ENCODE peak calls at places on chromosome 14, in six cellular contexts. One of them, this sample, is unnamed.

GRCh38 chr14:105061428-105062047 is 3.7 kb downstream of the GPR132 start:
- DNase-seq in nephron progenitor cell: no peak
- DNase-seq in fibroblast of lung: no peak
- DNase-seq in WTC11: no peak
- DNase-seq in PC-3: no peak
- DNase-seq in neural crest cell: no peak
- DNase-seq in this sample: no peak

GRCh38 chr14:99075061-99075460 is 196.9 kb downstream of the BCL11B start:
- DNase-seq in nephron progenitor cell: no peak
- DNase-seq in fibroblast of lung: no peak
- DNase-seq in WTC11: no peak
- DNase-seq in PC-3: no peak
- DNase-seq in neural crest cell: no peak
- DNase-seq in this sample: no peak

GRCh38 chr14:91113829-91114078 is at the start of gene DGLUCY:
- DNase-seq in nephron progenitor cell: no peak
- DNase-seq in fibroblast of lung: peak
- DNase-seq in WTC11: no peak
- DNase-seq in PC-3: no peak
- DNase-seq in neural crest cell: no peak
- DNase-seq in this sample: peak

GRCh38 chr14:25400607-25401206 is 350.8 kb upstream of the STXBP6 start:
- DNase-seq in nephron progenitor cell: peak
- DNase-seq in fibroblast of lung: peak
- DNase-seq in WTC11: peak
- DNase-seq in PC-3: peak
- DNase-seq in neural crest cell: peak
- DNase-seq in this sample: no peak

GRCh38 chr14:92215579-92215978 is 93.8 kb downstream of the CPSF2 start:
- DNase-seq in nephron progenitor cell: no peak
- DNase-seq in fibroblast of lung: no peak
- DNase-seq in WTC11: no peak
- DNase-seq in PC-3: no peak
- DNase-seq in neural crest cell: no peak
- DNase-seq in this sample: no peak

GRCh38 chr14:77031680-77032482 is 3.4 kb upstream of the IRF2BPL start:
- DNase-seq in nephron progenitor cell: no peak
- DNase-seq in fibroblast of lung: peak
- DNase-seq in WTC11: no peak
- DNase-seq in PC-3: peak
- DNase-seq in neural crest cell: no peak
- DNase-seq in this sample: no peak

GRCh38 chr14:61661471-61661988 is 33.8 kb upstream of the HIF1A start:
- DNase-seq in nephron progenitor cell: no peak
- DNase-seq in fibroblast of lung: peak
- DNase-seq in WTC11: no peak
- DNase-seq in PC-3: peak
- DNase-seq in neural crest cell: no peak
- DNase-seq in this sample: no peak

GRCh38 chr14:75489480-75489837 is 32.8 kb upstream of the BATF start:
- DNase-seq in nephron progenitor cell: no peak
- DNase-seq in fibroblast of lung: no peak
- DNase-seq in WTC11: no peak
- DNase-seq in PC-3: no peak
- DNase-seq in neural crest cell: no peak
- DNase-seq in this sample: no peak

GRCh38 chr14:91515979-91516378 is 5.9 kb upstream of the PPP4R3A start:
- DNase-seq in nephron progenitor cell: no peak
- DNase-seq in fibroblast of lung: no peak
- DNase-seq in WTC11: no peak
- DNase-seq in PC-3: no peak
- DNase-seq in neural crest cell: no peak
- DNase-seq in this sample: no peak

GRCh38 chr14:104228221-104228620 is 89.8 kb downstream of the KIF26A start:
- DNase-seq in nephron progenitor cell: no peak
- DNase-seq in fibroblast of lung: no peak
- DNase-seq in WTC11: peak
- DNase-seq in PC-3: no peak
- DNase-seq in neural crest cell: no peak
- DNase-seq in this sample: peak

GRCh38 chr14:100156776-100157175 is 2.7 kb downstream of the DEGS2 start:
- DNase-seq in nephron progenitor cell: no peak
- DNase-seq in fibroblast of lung: no peak
- DNase-seq in WTC11: no peak
- DNase-seq in PC-3: no peak
- DNase-seq in neural crest cell: no peak
- DNase-seq in this sample: no peak

GRCh38 chr14:82387699-82388098 is 854.0 kb upstream of the SEL1L start:
- DNase-seq in nephron progenitor cell: no peak
- DNase-seq in fibroblast of lung: peak
- DNase-seq in WTC11: no peak
- DNase-seq in PC-3: no peak
- DNase-seq in neural crest cell: no peak
- DNase-seq in this sample: no peak

GRCh38 chr14:64826845-64827244 is 52.9 kb downstream of the SPTB start:
- DNase-seq in nephron progenitor cell: no peak
- DNase-seq in fibroblast of lung: peak
- DNase-seq in WTC11: no peak
- DNase-seq in PC-3: no peak
- DNase-seq in neural crest cell: no peak
- DNase-seq in this sample: no peak

GRCh38 chr14:64826333-64826732 is 53.4 kb downstream of the SPTB start:
- DNase-seq in nephron progenitor cell: no peak
- DNase-seq in fibroblast of lung: no peak
- DNase-seq in WTC11: no peak
- DNase-seq in PC-3: peak
- DNase-seq in neural crest cell: no peak
- DNase-seq in this sample: no peak

GRCh38 chr14:64823305-64823985 is 56.3 kb downstream of the SPTB start:
- DNase-seq in nephron progenitor cell: peak
- DNase-seq in fibroblast of lung: peak
- DNase-seq in WTC11: peak
- DNase-seq in PC-3: peak
- DNase-seq in neural crest cell: peak
- DNase-seq in this sample: peak

GRCh38 chr14:64825498-64825897 is 54.2 kb downstream of the SPTB start:
- DNase-seq in nephron progenitor cell: peak
- DNase-seq in fibroblast of lung: no peak
- DNase-seq in WTC11: no peak
- DNase-seq in PC-3: no peak
- DNase-seq in neural crest cell: no peak
- DNase-seq in this sample: no peak

DNA sequence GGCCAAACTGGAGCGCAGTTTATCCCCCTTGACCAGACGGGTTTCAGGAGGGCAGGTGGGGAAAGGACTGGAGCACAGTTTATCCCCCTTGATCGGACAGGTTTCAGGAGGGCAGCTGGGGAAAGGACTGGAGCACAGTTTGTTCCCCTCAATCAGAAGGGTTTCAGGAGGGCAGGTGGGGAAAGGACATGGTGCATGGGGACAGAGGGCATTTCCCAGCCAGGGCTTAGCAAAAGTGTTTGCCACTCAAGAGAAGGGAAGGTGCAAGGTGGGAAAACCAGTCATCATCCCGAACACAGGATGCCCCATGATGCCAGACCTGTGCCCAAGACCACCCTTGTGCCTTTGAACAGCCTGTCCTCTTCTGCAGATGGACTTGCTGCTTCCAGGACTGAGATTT is 54.7 kb downstream of the SPTB start:
- DNase-seq in nephron progenitor cell: no peak
- DNase-seq in fibroblast of lung: no peak
- DNase-seq in WTC11: no peak
- DNase-seq in PC-3: no peak
- DNase-seq in neural crest cell: no peak
- DNase-seq in this sample: no peak
- TF ChIP-seq CTCF in nephron progenitor cell: no peak
- TF ChIP-seq CTCF in fibroblast of lung: no peak
- TF ChIP-seq CTCF in WTC11: no peak
- TF ChIP-seq CTCF in PC-3: no peak
- TF ChIP-seq CTCF in neural crest cell: no peak
- TF ChIP-seq CTCF in this sample: no peak

GRCh38 chr14:102985665-102986064 is 63.2 kb downstream of the AMN start:
- DNase-seq in nephron progenitor cell: no peak
- DNase-seq in fibroblast of lung: no peak
- DNase-seq in WTC11: no peak
- DNase-seq in PC-3: no peak
- DNase-seq in neural crest cell: no peak
- DNase-seq in this sample: no peak

GRCh38 chr14:102984336-102985102 is 62.1 kb downstream of the AMN start:
- DNase-seq in nephron progenitor cell: no peak
- DNase-seq in fibroblast of lung: no peak
- DNase-seq in WTC11: no peak
- DNase-seq in PC-3: no peak
- DNase-seq in neural crest cell: no peak
- DNase-seq in this sample: peak

GRCh38 chr14:102983496-102983895 is 61.0 kb downstream of the AMN start:
- DNase-seq in nephron progenitor cell: no peak
- DNase-seq in fibroblast of lung: no peak
- DNase-seq in WTC11: no peak
- DNase-seq in PC-3: no peak
- DNase-seq in neural crest cell: no peak
- DNase-seq in this sample: peak

GRCh38 chr14:102980409-102980810 is 57.9 kb downstream of the AMN start:
- DNase-seq in nephron progenitor cell: no peak
- DNase-seq in fibroblast of lung: no peak
- DNase-seq in WTC11: no peak
- DNase-seq in PC-3: no peak
- DNase-seq in neural crest cell: no peak
- DNase-seq in this sample: no peak

GRCh38 chr14:102982852-102983470 is 60.5 kb downstream of the AMN start:
- DNase-seq in nephron progenitor cell: no peak
- DNase-seq in fibroblast of lung: no peak
- DNase-seq in WTC11: no peak
- DNase-seq in PC-3: no peak
- DNase-seq in neural crest cell: no peak
- DNase-seq in this sample: peak
- TF ChIP-seq CTCF in nephron progenitor cell: no peak
- TF ChIP-seq CTCF in fibroblast of lung: no peak
- TF ChIP-seq CTCF in WTC11: no peak
- TF ChIP-seq CTCF in PC-3: peak
- TF ChIP-seq CTCF in neural crest cell: no peak
- TF ChIP-seq CTCF in this sample: no peak

DNA sequence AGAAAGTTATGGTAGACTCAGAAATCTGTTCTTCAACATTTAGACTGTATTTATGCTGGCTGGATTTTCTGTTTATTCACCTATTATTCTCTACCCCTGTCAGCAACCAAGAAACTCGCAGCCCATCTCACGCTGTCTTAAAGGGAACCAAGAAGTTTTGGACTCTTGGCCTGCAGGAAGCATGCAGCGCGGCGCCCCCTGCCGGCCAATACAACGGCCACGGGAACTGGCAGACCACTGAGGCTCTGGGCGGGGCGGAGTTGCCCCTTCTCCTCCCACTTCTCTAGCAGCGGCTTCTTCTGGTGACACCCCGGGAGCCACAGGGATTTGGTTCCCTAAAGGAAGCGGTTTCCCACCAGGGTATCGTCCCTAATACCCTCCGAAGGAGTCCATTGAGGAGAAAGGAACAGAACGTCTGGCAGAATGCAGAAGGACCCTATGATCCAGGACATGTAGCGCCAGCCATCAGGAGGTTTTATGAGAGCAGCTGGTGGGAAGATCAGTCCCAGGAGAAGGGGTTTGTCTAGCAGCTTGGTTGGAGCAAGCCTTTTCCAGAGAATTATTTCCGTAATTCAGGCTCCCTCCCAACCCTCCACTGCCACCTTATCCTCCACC is 21.0 kb upstream of the RNASE2 start:
- DNase-seq in nephron progenitor cell: peak
- DNase-seq in fibroblast of lung: peak
- DNase-seq in WTC11: peak
- DNase-seq in PC-3: peak
- DNase-seq in neural crest cell: peak
- DNase-seq in this sample: no peak
- TF ChIP-seq CTCF in nephron progenitor cell: peak
- TF ChIP-seq CTCF in fibroblast of lung: peak
- TF ChIP-seq CTCF in WTC11: peak
- TF ChIP-seq CTCF in PC-3: peak
- TF ChIP-seq CTCF in neural crest cell: peak
- TF ChIP-seq CTCF in this sample: peak

GRCh38 chr14:69149461-69150244 is 3.3 kb downstream of the DCAF5 start:
- DNase-seq in nephron progenitor cell: no peak
- DNase-seq in fibroblast of lung: no peak
- DNase-seq in WTC11: no peak
- DNase-seq in PC-3: no peak
- DNase-seq in neural crest cell: no peak
- DNase-seq in this sample: no peak

GRCh38 chr14:69152944-69153847 is at the start of gene DCAF5:
- DNase-seq in nephron progenitor cell: peak
- DNase-seq in fibroblast of lung: peak
- DNase-seq in WTC11: peak
- DNase-seq in PC-3: peak
- DNase-seq in neural crest cell: peak
- DNase-seq in this sample: peak

GRCh38 chr14:69153848-69154208 is 909 bp upstream of the DCAF5 start:
- DNase-seq in nephron progenitor cell: peak
- DNase-seq in fibroblast of lung: no peak
- DNase-seq in WTC11: no peak
- DNase-seq in PC-3: no peak
- DNase-seq in neural crest cell: peak
- DNase-seq in this sample: no peak

GRCh38 chr14:69152181-69152943 is 557 bp downstream of the DCAF5 start:
- DNase-seq in nephron progenitor cell: no peak
- DNase-seq in fibroblast of lung: peak
- DNase-seq in WTC11: peak
- DNase-seq in PC-3: peak
- DNase-seq in neural crest cell: peak
- DNase-seq in this sample: peak

DNA sequence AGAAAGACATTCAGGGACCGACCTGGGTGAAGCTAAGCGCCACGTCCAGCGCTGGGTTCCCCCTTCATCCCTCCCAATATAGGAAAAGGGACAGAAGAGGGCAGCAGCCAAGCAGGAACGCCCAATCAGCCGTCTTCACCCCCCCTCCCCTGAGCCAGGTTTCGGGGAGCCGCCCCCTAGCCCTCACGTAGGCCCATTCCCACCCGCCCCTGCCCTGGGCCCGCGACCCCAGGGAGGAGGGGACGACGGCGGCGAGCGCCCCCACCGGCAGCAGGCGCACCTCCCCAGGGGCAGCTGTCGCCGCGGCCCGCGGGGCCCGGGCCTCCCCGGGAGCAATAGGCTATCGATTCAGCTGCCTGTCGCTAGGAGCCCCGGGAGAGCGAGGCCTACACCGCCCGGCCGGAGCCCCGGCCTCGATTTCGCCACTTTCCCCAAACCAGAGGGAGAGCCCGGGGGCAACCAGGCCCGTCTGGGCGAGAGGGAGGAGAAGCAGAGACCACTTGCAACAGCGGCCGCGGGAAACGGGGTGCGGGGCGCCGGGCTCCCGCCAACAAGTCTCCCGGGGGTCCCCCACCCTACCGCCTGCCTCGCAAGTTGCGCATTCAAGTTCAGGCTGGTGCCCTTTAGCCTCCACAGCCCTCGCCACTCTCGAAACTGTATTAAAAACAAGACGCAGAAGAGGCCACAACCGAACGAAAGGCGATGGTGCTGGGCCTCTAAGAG is 1.3 kb downstream of the DCAF5 start:
- DNase-seq in nephron progenitor cell: peak
- DNase-seq in fibroblast of lung: peak
- DNase-seq in WTC11: peak
- DNase-seq in PC-3: peak
- DNase-seq in neural crest cell: peak
- DNase-seq in this sample: peak
- TF ChIP-seq CTCF in nephron progenitor cell: peak
- TF ChIP-seq CTCF in fibroblast of lung: peak
- TF ChIP-seq CTCF in WTC11: peak
- TF ChIP-seq CTCF in PC-3: peak
- TF ChIP-seq CTCF in neural crest cell: peak
- TF ChIP-seq CTCF in this sample: peak